ENCODE peak calls at places on chromosomes 1 and 21, in seven cellular contexts. One of them, this sample, is unnamed.

GRCh38 chr1:229430761-229431269 is 3.1 kb downstream of the ACTA1 start:
- DNase-seq in transverse colon: peak
- DNase-seq in A549: no peak
- DNase-seq in SK-N-SH: no peak
- DNase-seq in H1: peak
- DNase-seq in ovary: peak
- DNase-seq in sigmoid colon: no peak
- DNase-seq in this sample: peak

GRCh38 chr1:98053471-98054366 is 132.9 kb upstream of the DPYD start:
- DNase-seq in H1: peak
- DNase-seq in transverse colon: peak
- DNase-seq in sigmoid colon: peak
- DNase-seq in SK-N-SH: peak
- DNase-seq in ovary: peak
- DNase-seq in A549: no peak
- DNase-seq in this sample: no peak

GRCh38 chr1:199046618-199047017 is 407.8 kb downstream of the PTPRC start:
- DNase-seq in A549: no peak
- DNase-seq in sigmoid colon: no peak
- DNase-seq in H1: no peak
- DNase-seq in SK-N-SH: no peak
- DNase-seq in transverse colon: no peak
- DNase-seq in ovary: no peak
- DNase-seq in this sample: no peak

GRCh38 chr1:17569200-17570139 is 30.0 kb downstream of the ARHGEF10L start:
- DNase-seq in A549: no peak
- DNase-seq in transverse colon: peak
- DNase-seq in ovary: peak
- DNase-seq in SK-N-SH: peak
- DNase-seq in sigmoid colon: peak
- DNase-seq in H1: no peak
- DNase-seq in this sample: peak

GRCh38 chr1:207750901-207751300 is 953 bp upstream of the CD46 start:
- DNase-seq in sigmoid colon: no peak
- DNase-seq in transverse colon: no peak
- DNase-seq in H1: no peak
- DNase-seq in A549: no peak
- DNase-seq in ovary: no peak
- DNase-seq in SK-N-SH: no peak
- DNase-seq in this sample: no peak

GRCh38 chr1:110173466-110174117 is 23.3 kb downstream of the SLC6A17 start:
- DNase-seq in A549: no peak
- DNase-seq in transverse colon: no peak
- DNase-seq in sigmoid colon: no peak
- DNase-seq in H1: no peak
- DNase-seq in ovary: no peak
- DNase-seq in SK-N-SH: no peak
- DNase-seq in this sample: no peak

GRCh38 chr1:109283748-109284600 is 1.0 kb upstream of the PSRC1 start:
- DNase-seq in transverse colon: no peak
- DNase-seq in ovary: no peak
- DNase-seq in A549: no peak
- DNase-seq in SK-N-SH: no peak
- DNase-seq in H1: no peak
- DNase-seq in sigmoid colon: no peak
- DNase-seq in this sample: no peak

GRCh38 chr1:227775841-227776240 is 39.6 kb upstream of the PRSS38 start:
- DNase-seq in SK-N-SH: no peak
- DNase-seq in H1: no peak
- DNase-seq in A549: no peak
- DNase-seq in ovary: peak
- DNase-seq in transverse colon: no peak
- DNase-seq in sigmoid colon: no peak
- DNase-seq in this sample: no peak

GRCh38 chr1:169426174-169426716 is 1.0 kb downstream of the CCDC181 start:
- DNase-seq in transverse colon: no peak
- DNase-seq in sigmoid colon: no peak
- DNase-seq in H1: no peak
- DNase-seq in ovary: no peak
- DNase-seq in A549: no peak
- DNase-seq in SK-N-SH: no peak
- DNase-seq in this sample: no peak

GRCh38 chr21:17045214-17045835 is 467.5 kb upstream of the CXADR start:
- DNase-seq in sigmoid colon: no peak
- DNase-seq in H1: no peak
- DNase-seq in SK-N-SH: peak
- DNase-seq in ovary: no peak
- DNase-seq in transverse colon: no peak
- DNase-seq in A549: no peak
- DNase-seq in this sample: no peak
- TF ChIP-seq CTCF in sigmoid colon: no peak
- TF ChIP-seq CTCF in H1: no peak
- TF ChIP-seq CTCF in SK-N-SH: peak
- TF ChIP-seq CTCF in ovary: peak
- TF ChIP-seq CTCF in transverse colon: no peak
- TF ChIP-seq CTCF in A549: peak
- TF ChIP-seq CTCF in this sample: no peak

GRCh38 chr1:22837332-22837731 is 126.7 kb downstream of the EPHB2 start:
- DNase-seq in H1: no peak
- DNase-seq in transverse colon: no peak
- DNase-seq in SK-N-SH: no peak
- DNase-seq in ovary: no peak
- DNase-seq in sigmoid colon: no peak
- DNase-seq in A549: no peak
- DNase-seq in this sample: no peak

GRCh38 chr1:22838965-22839364 is 128.3 kb downstream of the EPHB2 start:
- DNase-seq in H1: no peak
- DNase-seq in ovary: no peak
- DNase-seq in SK-N-SH: no peak
- DNase-seq in A549: no peak
- DNase-seq in sigmoid colon: no peak
- DNase-seq in transverse colon: no peak
- DNase-seq in this sample: no peak

GRCh38 chr1:22833699-22834098 is 123.1 kb downstream of the EPHB2 start:
- DNase-seq in ovary: no peak
- DNase-seq in H1: no peak
- DNase-seq in A549: no peak
- DNase-seq in sigmoid colon: no peak
- DNase-seq in transverse colon: no peak
- DNase-seq in SK-N-SH: no peak
- DNase-seq in this sample: no peak

GRCh38 chr1:22836846-22837245 is 126.2 kb downstream of the EPHB2 start:
- DNase-seq in H1: no peak
- DNase-seq in SK-N-SH: no peak
- DNase-seq in sigmoid colon: no peak
- DNase-seq in transverse colon: no peak
- DNase-seq in ovary: no peak
- DNase-seq in A549: no peak
- DNase-seq in this sample: no peak

DNA sequence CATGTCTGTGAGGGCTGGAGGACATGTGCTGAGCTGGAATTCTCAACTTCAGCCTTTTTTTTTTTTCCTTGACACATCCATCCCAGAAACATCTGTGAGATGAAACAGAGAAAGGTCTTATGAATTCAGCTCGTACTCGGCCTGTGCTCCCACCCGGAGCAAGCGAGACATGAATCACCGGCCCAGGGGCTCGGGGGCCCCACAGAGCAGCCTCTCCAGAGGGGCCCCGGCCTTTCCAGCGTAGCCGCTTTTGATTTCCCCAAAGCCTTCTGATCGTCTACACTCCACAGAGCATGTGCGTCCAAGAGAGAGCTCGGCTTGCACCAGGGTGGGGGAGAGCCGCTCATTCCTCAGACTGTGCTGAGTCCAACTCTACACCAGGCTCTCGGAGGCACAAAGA is 125.3 kb downstream of the EPHB2 start:
- DNase-seq in ovary: no peak
- DNase-seq in H1: no peak
- DNase-seq in SK-N-SH: no peak
- DNase-seq in A549: no peak
- DNase-seq in transverse colon: no peak
- DNase-seq in sigmoid colon: no peak
- DNase-seq in this sample: no peak
- H3K4me3 ChIP-seq in ovary: no peak
- H3K4me3 ChIP-seq in H1: no peak
- H3K4me3 ChIP-seq in SK-N-SH: no peak
- H3K4me3 ChIP-seq in A549: no peak
- H3K4me3 ChIP-seq in transverse colon: no peak
- H3K4me3 ChIP-seq in sigmoid colon: no peak
- H3K4me3 ChIP-seq in this sample: no peak

GRCh38 chr1:45430486-45430885 is 60.5 kb downstream of the TESK2 start:
- DNase-seq in SK-N-SH: no peak
- DNase-seq in H1: no peak
- DNase-seq in A549: no peak
- DNase-seq in transverse colon: no peak
- DNase-seq in sigmoid colon: no peak
- DNase-seq in ovary: no peak
- DNase-seq in this sample: no peak

GRCh38 chr1:45423907-45424678 is 66.9 kb downstream of the TESK2 start:
- DNase-seq in A549: no peak
- DNase-seq in ovary: no peak
- DNase-seq in SK-N-SH: no peak
- DNase-seq in H1: no peak
- DNase-seq in transverse colon: no peak
- DNase-seq in sigmoid colon: no peak
- DNase-seq in this sample: no peak

GRCh38 chr1:45429543-45430159 is 61.3 kb downstream of the TESK2 start:
- DNase-seq in A549: no peak
- DNase-seq in transverse colon: no peak
- DNase-seq in ovary: no peak
- DNase-seq in sigmoid colon: no peak
- DNase-seq in H1: no peak
- DNase-seq in SK-N-SH: no peak
- DNase-seq in this sample: no peak
- TF ChIP-seq EP300 in A549: no peak
- TF ChIP-seq EP300 in transverse colon: no peak
- TF ChIP-seq EP300 in ovary: no peak
- TF ChIP-seq EP300 in sigmoid colon: no peak
- TF ChIP-seq EP300 in H1: no peak
- TF ChIP-seq EP300 in SK-N-SH: no peak
- TF ChIP-seq EP300 in this sample: no peak

GRCh38 chr1:155175927-155176371 is 2.3 kb downstream of the TRIM46 start:
- DNase-seq in transverse colon: peak
- DNase-seq in H1: no peak
- DNase-seq in ovary: no peak
- DNase-seq in A549: no peak
- DNase-seq in sigmoid colon: peak
- DNase-seq in SK-N-SH: peak
- DNase-seq in this sample: no peak
- TF ChIP-seq CTCF in transverse colon: no peak
- TF ChIP-seq CTCF in H1: no peak
- TF ChIP-seq CTCF in ovary: no peak
- TF ChIP-seq CTCF in A549: no peak
- TF ChIP-seq CTCF in sigmoid colon: no peak
- TF ChIP-seq CTCF in SK-N-SH: no peak
- TF ChIP-seq CTCF in this sample: no peak

This sample was measured in tibial nerve.